ENCODE peak calls at places on chromosomes 13 and 19, in four cellular contexts. One of them, this sample, is unnamed.

GRCh38 chr19:17302391-17303166 is 646 bp downstream of the ABHD8 start:
- DNase-seq in IMR-90: no peak
- DNase-seq in neuronal stem cell: no peak
- DNase-seq in mesenchymal stem cell: no peak
- DNase-seq in this sample: peak

GRCh38 chr13:110925023-110925608 is 10.2 kb upstream of the ANKRD10 start:
- DNase-seq in IMR-90: no peak
- DNase-seq in neuronal stem cell: no peak
- DNase-seq in mesenchymal stem cell: no peak
- DNase-seq in this sample: no peak

GRCh38 chr13:36108342-36108741 is 22.8 kb downstream of the DCLK1 start:
- DNase-seq in IMR-90: no peak
- DNase-seq in neuronal stem cell: no peak
- DNase-seq in mesenchymal stem cell: no peak
- DNase-seq in this sample: no peak

GRCh38 chr19:17830567-17831418 is 9.5 kb upstream of the INSL3 start:
- DNase-seq in IMR-90: peak
- DNase-seq in neuronal stem cell: peak
- DNase-seq in mesenchymal stem cell: peak
- DNase-seq in this sample: peak

GRCh38 chr19:17855333-17856152 is 4.2 kb upstream of the RPL18A start:
- DNase-seq in IMR-90: peak
- DNase-seq in neuronal stem cell: peak
- DNase-seq in mesenchymal stem cell: peak
- DNase-seq in this sample: peak

GRCh38 chr13:66402071-66402470 is 828.1 kb downstream of the PCDH9 start:
- DNase-seq in IMR-90: no peak
- DNase-seq in neuronal stem cell: no peak
- DNase-seq in mesenchymal stem cell: no peak
- DNase-seq in this sample: no peak

GRCh38 chr13:66693656-66694055 is 536.5 kb downstream of the PCDH9 start:
- DNase-seq in IMR-90: no peak
- DNase-seq in neuronal stem cell: no peak
- DNase-seq in mesenchymal stem cell: no peak
- DNase-seq in this sample: no peak

GRCh38 chr13:48962281-48962680 is 13.4 kb upstream of the FNDC3A start:
- DNase-seq in IMR-90: peak
- DNase-seq in neuronal stem cell: no peak
- DNase-seq in mesenchymal stem cell: no peak
- DNase-seq in this sample: no peak

GRCh38 chr19:18500376-18500775 is 21.5 kb downstream of the ELL start:
- DNase-seq in IMR-90: no peak
- DNase-seq in neuronal stem cell: no peak
- DNase-seq in mesenchymal stem cell: no peak
- DNase-seq in this sample: no peak

GRCh38 chr13:110944121-110944967 is 29.5 kb upstream of the ANKRD10 start:
- DNase-seq in IMR-90: peak
- DNase-seq in neuronal stem cell: no peak
- DNase-seq in mesenchymal stem cell: peak
- DNase-seq in this sample: peak

GRCh38 chr13:79995334-79995733 is 345.6 kb downstream of the SPRY2 start:
- DNase-seq in IMR-90: peak
- DNase-seq in neuronal stem cell: no peak
- DNase-seq in mesenchymal stem cell: peak
- DNase-seq in this sample: no peak

GRCh38 chr13:96089749-96090239 is at the start of gene HS6ST3:
- DNase-seq in IMR-90: no peak
- DNase-seq in neuronal stem cell: peak
- DNase-seq in mesenchymal stem cell: peak
- DNase-seq in this sample: peak

GRCh38 chr19:14333101-14333871 is 48.0 kb upstream of the ADGRE5 start:
- DNase-seq in IMR-90: no peak
- DNase-seq in neuronal stem cell: no peak
- DNase-seq in mesenchymal stem cell: no peak
- DNase-seq in this sample: peak

GRCh38 chr13:24313449-24313848 is 4.1 kb downstream of the C1QTNF9 start:
- DNase-seq in IMR-90: peak
- DNase-seq in neuronal stem cell: no peak
- DNase-seq in mesenchymal stem cell: no peak
- DNase-seq in this sample: no peak

GRCh38 chr13:43908156-43909126 is 28.7 kb downstream of the LACC1 start:
- DNase-seq in IMR-90: peak
- DNase-seq in neuronal stem cell: peak
- DNase-seq in mesenchymal stem cell: peak
- DNase-seq in this sample: peak

GRCh38 chr19:35868823-35869326 is 501 bp downstream of the APLP1 start:
- DNase-seq in IMR-90: no peak
- DNase-seq in neuronal stem cell: no peak
- DNase-seq in mesenchymal stem cell: peak
- DNase-seq in this sample: peak

GRCh38 chr13:72004975-72005374 is 138.0 kb upstream of the DACH1 start:
- DNase-seq in IMR-90: no peak
- DNase-seq in neuronal stem cell: peak
- DNase-seq in mesenchymal stem cell: no peak
- DNase-seq in this sample: no peak

GRCh38 chr19:14405380-14405757 is 13.8 kb downstream of the DDX39A start:
- DNase-seq in IMR-90: no peak
- DNase-seq in neuronal stem cell: peak
- DNase-seq in mesenchymal stem cell: no peak
- DNase-seq in this sample: no peak

GRCh38 chr13:107734891-107735620 is 480.3 kb downstream of the LIG4 start:
- DNase-seq in IMR-90: no peak
- DNase-seq in neuronal stem cell: no peak
- DNase-seq in mesenchymal stem cell: no peak
- DNase-seq in this sample: no peak

GRCh38 chr19:4581381-4582111 is 22.1 kb upstream of the SEMA6B start:
- DNase-seq in IMR-90: no peak
- DNase-seq in neuronal stem cell: peak
- DNase-seq in mesenchymal stem cell: peak
- DNase-seq in this sample: no peak

GRCh38 chr13:46184277-46184699 is 2.3 kb upstream of the LCP1 start:
- DNase-seq in IMR-90: no peak
- DNase-seq in neuronal stem cell: no peak
- DNase-seq in mesenchymal stem cell: no peak
- DNase-seq in this sample: peak

GRCh38 chr13:100828226-100828625 is 153.6 kb upstream of the TMTC4 start:
- DNase-seq in IMR-90: no peak
- DNase-seq in neuronal stem cell: no peak
- DNase-seq in mesenchymal stem cell: no peak
- DNase-seq in this sample: no peak

GRCh38 chr19:45876411-45877197 is 9.3 kb downstream of the IRF2BP1 start:
- DNase-seq in IMR-90: peak
- DNase-seq in neuronal stem cell: no peak
- DNase-seq in mesenchymal stem cell: peak
- DNase-seq in this sample: no peak

GRCh38 chr13:23868521-23868920 is 20.7 kb downstream of the MIPEP start:
- DNase-seq in IMR-90: peak
- DNase-seq in neuronal stem cell: no peak
- DNase-seq in mesenchymal stem cell: no peak
- DNase-seq in this sample: no peak

GRCh38 chr19:55069137-55069858 is 6.3 kb upstream of the RDH13 start:
- DNase-seq in IMR-90: no peak
- DNase-seq in neuronal stem cell: no peak
- DNase-seq in mesenchymal stem cell: peak
- DNase-seq in this sample: peak

GRCh38 chr19:3270908-3271307 is 46.4 kb downstream of the CELF5 start:
- DNase-seq in IMR-90: peak
- DNase-seq in neuronal stem cell: peak
- DNase-seq in mesenchymal stem cell: peak
- DNase-seq in this sample: no peak

GRCh38 chr13:39148513-39148961 is 110.3 kb downstream of the NHLRC3 start:
- DNase-seq in IMR-90: no peak
- DNase-seq in neuronal stem cell: no peak
- DNase-seq in mesenchymal stem cell: peak
- DNase-seq in this sample: peak

DNA sequence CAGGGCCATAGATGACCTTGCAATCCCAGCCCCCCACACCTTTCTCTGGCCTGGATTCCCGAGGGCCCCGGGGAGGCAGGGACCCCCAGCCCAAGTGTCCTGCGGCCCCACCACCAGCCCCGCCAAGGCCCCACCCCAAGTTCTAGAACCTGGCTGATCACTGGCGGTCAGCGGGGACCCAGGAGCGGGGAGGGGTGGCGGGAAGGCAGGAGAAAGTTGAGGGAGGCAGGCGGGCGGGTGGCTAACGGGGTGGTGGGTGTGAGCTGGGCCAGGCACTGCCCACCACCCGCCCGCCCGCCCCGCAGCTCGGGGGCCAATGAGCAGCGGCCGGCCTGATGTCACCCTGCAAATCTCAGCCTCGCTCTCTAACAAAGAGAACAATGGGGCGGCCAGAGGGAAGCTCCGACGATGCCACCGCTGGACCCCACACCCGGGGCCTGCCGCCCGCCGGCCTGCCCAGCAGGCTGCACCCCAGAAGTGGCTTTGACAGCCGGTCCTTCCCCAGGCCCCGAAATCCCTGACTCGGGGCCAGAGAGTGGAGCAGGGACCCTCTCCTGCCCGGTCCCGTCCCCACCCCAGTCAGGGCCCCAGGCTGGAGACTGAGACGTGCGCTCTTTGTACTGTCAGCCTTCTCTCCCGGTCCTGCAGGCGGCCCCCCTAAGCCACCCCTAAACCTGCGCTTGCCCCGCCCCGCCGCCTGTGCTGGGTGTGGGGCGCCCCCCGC is 1.6 kb downstream of the MEX3D start:
- DNase-seq in IMR-90: peak
- DNase-seq in neuronal stem cell: peak
- DNase-seq in mesenchymal stem cell: peak
- DNase-seq in this sample: no peak
- H3K14ac ChIP-seq in IMR-90: peak
- H3K14ac ChIP-seq in neuronal stem cell: peak
- H3K14ac ChIP-seq in mesenchymal stem cell: no peak
- H3K14ac ChIP-seq in this sample: peak

GRCh38 chr13:113393572-113394503 is 29.9 kb upstream of the GRTP1 start:
- DNase-seq in IMR-90: peak
- DNase-seq in neuronal stem cell: peak
- DNase-seq in mesenchymal stem cell: peak
- DNase-seq in this sample: peak
- H3K14ac ChIP-seq in IMR-90: peak
- H3K14ac ChIP-seq in neuronal stem cell: peak
- H3K14ac ChIP-seq in mesenchymal stem cell: no peak
- H3K14ac ChIP-seq in this sample: peak

DNA sequence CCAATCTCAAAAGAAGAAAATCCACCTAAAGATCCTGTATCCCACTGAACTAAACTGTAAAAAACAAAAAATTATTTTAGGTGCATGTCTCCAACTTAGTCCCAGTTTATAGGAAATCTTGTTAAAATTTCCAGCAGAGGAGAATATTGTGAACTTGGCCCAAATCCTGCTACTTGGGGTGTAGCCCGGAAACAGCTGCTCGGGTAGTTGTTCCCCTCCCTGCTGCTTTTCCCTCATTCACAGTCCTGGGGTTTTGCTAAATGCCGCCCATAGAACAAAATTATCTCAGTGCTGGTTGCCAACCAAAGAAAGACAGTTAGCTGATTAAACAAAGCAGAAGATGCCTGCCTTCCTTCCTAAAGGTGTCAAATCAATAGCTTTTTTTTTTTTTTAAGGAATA is 330.5 kb upstream of the KLF12 start:
- DNase-seq in IMR-90: no peak
- DNase-seq in neuronal stem cell: no peak
- DNase-seq in mesenchymal stem cell: no peak
- DNase-seq in this sample: no peak
- H3K14ac ChIP-seq in IMR-90: no peak
- H3K14ac ChIP-seq in neuronal stem cell: no peak
- H3K14ac ChIP-seq in mesenchymal stem cell: no peak
- H3K14ac ChIP-seq in this sample: no peak

GRCh38 chr19:20928371-20928770 is 5.3 kb downstream of the ZNF85 start:
- DNase-seq in IMR-90: peak
- DNase-seq in neuronal stem cell: no peak
- DNase-seq in mesenchymal stem cell: no peak
- DNase-seq in this sample: no peak

GRCh38 chr19:20926796-20927195 is 3.7 kb downstream of the ZNF85 start:
- DNase-seq in IMR-90: no peak
- DNase-seq in neuronal stem cell: no peak
- DNase-seq in mesenchymal stem cell: no peak
- DNase-seq in this sample: no peak

GRCh38 chr19:20925481-20925880 is 2.4 kb downstream of the ZNF85 start:
- DNase-seq in IMR-90: no peak
- DNase-seq in neuronal stem cell: no peak
- DNase-seq in mesenchymal stem cell: no peak
- DNase-seq in this sample: no peak

DNA sequence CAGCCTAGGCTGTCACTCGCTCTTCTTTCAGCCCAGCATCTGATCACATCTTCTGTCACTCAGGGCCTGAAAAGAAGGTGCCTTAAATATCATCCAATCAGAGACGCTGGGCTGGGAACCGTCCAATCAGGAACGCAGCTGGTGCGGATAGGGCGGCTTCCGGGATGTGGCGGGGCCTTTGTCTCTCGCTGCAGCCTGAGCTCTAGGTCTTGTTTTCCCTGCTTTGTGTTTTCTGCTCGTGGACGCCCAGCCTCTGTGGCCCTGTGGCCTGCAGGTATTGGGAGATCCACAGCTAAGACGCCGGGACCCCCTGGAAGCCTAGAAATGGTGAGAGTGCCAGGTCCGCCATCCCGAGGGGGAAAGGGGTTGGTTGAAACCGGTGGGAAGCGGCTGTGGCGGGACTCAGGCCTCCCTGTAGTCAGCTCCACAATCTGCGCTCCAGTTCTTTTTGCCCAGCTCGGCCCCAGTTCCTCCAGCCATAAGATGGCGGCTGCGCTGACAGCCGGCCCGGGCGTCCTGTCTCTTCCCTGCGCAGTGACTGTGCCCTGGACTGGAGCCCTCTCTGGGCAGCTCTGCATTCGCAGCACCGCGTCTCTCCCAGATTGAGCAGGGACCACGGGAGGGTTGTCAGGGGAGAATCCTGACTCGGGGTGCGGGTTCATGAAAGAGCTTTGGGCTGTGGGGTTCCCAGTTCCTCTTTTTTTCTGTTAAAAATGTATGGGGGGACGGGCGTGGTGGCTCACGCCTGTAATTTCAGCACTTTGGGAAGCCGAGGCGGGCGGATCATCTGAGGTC is at the start of gene ZNF85:
- DNase-seq in IMR-90: peak
- DNase-seq in neuronal stem cell: peak
- DNase-seq in mesenchymal stem cell: peak
- DNase-seq in this sample: peak
- H3K14ac ChIP-seq in IMR-90: peak
- H3K14ac ChIP-seq in neuronal stem cell: peak
- H3K14ac ChIP-seq in mesenchymal stem cell: no peak
- H3K14ac ChIP-seq in this sample: peak

GRCh38 chr19:33267706-33268105 is 34.6 kb downstream of the CEBPA start:
- DNase-seq in IMR-90: no peak
- DNase-seq in neuronal stem cell: no peak
- DNase-seq in mesenchymal stem cell: no peak
- DNase-seq in this sample: no peak
- H3K14ac ChIP-seq in IMR-90: no peak
- H3K14ac ChIP-seq in neuronal stem cell: peak
- H3K14ac ChIP-seq in mesenchymal stem cell: no peak
- H3K14ac ChIP-seq in this sample: no peak